ENCODE peak calls at places on chromosomes 4 and X, in seven cellular contexts. One of them, this sample, is unnamed.
A peak's percentile ranks its signal among the peaks of the same experiment; 100 is the strongest.

GRCh38 chr4:128663325-128663724 is 146.2 kb upstream of the JADE1 start:
- DNase-seq in left ventricle myocardium superior: no peak
- DNase-seq in GM04504: no peak
- DNase-seq in activated CD4-positive, alpha-beta T cell treated with anti-CD3 and anti-CD28 coated beads, Interleukin-2, amount 10 ng/mL, durations not matched to agents 7 days and 5 days: peak; percentile 13
- DNase-seq in NCI-H774: no peak
- DNase-seq in anterior cingulate cortex: no peak
- DNase-seq in glomerular endothelial cell: no peak
- DNase-seq in this sample: no peak

GRCh38 chr4:139208404-139208945 is 31.5 kb upstream of the ELF2 start:
- DNase-seq in GM04504: peak; percentile 93
- DNase-seq in NCI-H774: no peak
- DNase-seq in left ventricle myocardium superior: no peak
- DNase-seq in anterior cingulate cortex: no peak
- DNase-seq in glomerular endothelial cell: no peak
- DNase-seq in activated CD4-positive, alpha-beta T cell treated with anti-CD3 and anti-CD28 coated beads, Interleukin-2, amount 10 ng/mL, durations not matched to agents 7 days and 5 days: no peak
- DNase-seq in this sample: peak; percentile 25

GRCh38 chr4:4440333-4441061 is 53.6 kb downstream of the NSG1 start:
- DNase-seq in left ventricle myocardium superior: no peak
- DNase-seq in activated CD4-positive, alpha-beta T cell treated with anti-CD3 and anti-CD28 coated beads, Interleukin-2, amount 10 ng/mL, durations not matched to agents 7 days and 5 days: no peak
- DNase-seq in NCI-H774: no peak
- DNase-seq in GM04504: no peak
- DNase-seq in glomerular endothelial cell: no peak
- DNase-seq in anterior cingulate cortex: no peak
- DNase-seq in this sample: no peak

GRCh38 chrX:19886888-19887531 is 390 bp downstream of the SH3KBP1 start:
- DNase-seq in left ventricle myocardium superior: peak; percentile 54
- DNase-seq in GM04504: no peak
- DNase-seq in glomerular endothelial cell: no peak
- DNase-seq in anterior cingulate cortex: no peak
- DNase-seq in NCI-H774: no peak
- DNase-seq in activated CD4-positive, alpha-beta T cell treated with anti-CD3 and anti-CD28 coated beads, Interleukin-2, amount 10 ng/mL, durations not matched to agents 7 days and 5 days: peak; percentile 12
- DNase-seq in this sample: no peak

GRCh38 chr4:173793937-173794510 is 264.0 kb upstream of the HAND2 start:
- DNase-seq in anterior cingulate cortex: no peak
- DNase-seq in GM04504: no peak
- DNase-seq in activated CD4-positive, alpha-beta T cell treated with anti-CD3 and anti-CD28 coated beads, Interleukin-2, amount 10 ng/mL, durations not matched to agents 7 days and 5 days: no peak
- DNase-seq in left ventricle myocardium superior: no peak
- DNase-seq in glomerular endothelial cell: no peak
- DNase-seq in NCI-H774: no peak
- DNase-seq in this sample: no peak

GRCh38 chr4:107708225-107708624 is 11.8 kb downstream of the PAPSS1 start:
- DNase-seq in left ventricle myocardium superior: no peak
- DNase-seq in NCI-H774: no peak
- DNase-seq in glomerular endothelial cell: no peak
- DNase-seq in activated CD4-positive, alpha-beta T cell treated with anti-CD3 and anti-CD28 coated beads, Interleukin-2, amount 10 ng/mL, durations not matched to agents 7 days and 5 days: no peak
- DNase-seq in anterior cingulate cortex: no peak
- DNase-seq in GM04504: no peak
- DNase-seq in this sample: no peak

GRCh38 chrX:84909151-84909550 is 94.5 kb upstream of the APOOL start:
- DNase-seq in glomerular endothelial cell: no peak
- DNase-seq in anterior cingulate cortex: no peak
- DNase-seq in NCI-H774: no peak
- DNase-seq in GM04504: no peak
- DNase-seq in left ventricle myocardium superior: no peak
- DNase-seq in activated CD4-positive, alpha-beta T cell treated with anti-CD3 and anti-CD28 coated beads, Interleukin-2, amount 10 ng/mL, durations not matched to agents 7 days and 5 days: no peak
- DNase-seq in this sample: no peak

GRCh38 chrX:150355898-150356297 is 7.2 kb upstream of the MAMLD1 start:
- DNase-seq in glomerular endothelial cell: no peak
- DNase-seq in NCI-H774: no peak
- DNase-seq in left ventricle myocardium superior: no peak
- DNase-seq in activated CD4-positive, alpha-beta T cell treated with anti-CD3 and anti-CD28 coated beads, Interleukin-2, amount 10 ng/mL, durations not matched to agents 7 days and 5 days: no peak
- DNase-seq in GM04504: no peak
- DNase-seq in anterior cingulate cortex: no peak
- DNase-seq in this sample: no peak

GRCh38 chr4:89056953-89057398 is at the start of gene FAM13A:
- DNase-seq in activated CD4-positive, alpha-beta T cell treated with anti-CD3 and anti-CD28 coated beads, Interleukin-2, amount 10 ng/mL, durations not matched to agents 7 days and 5 days: no peak
- DNase-seq in GM04504: peak; percentile 78
- DNase-seq in NCI-H774: no peak
- DNase-seq in glomerular endothelial cell: peak; percentile 82
- DNase-seq in left ventricle myocardium superior: peak; percentile 72
- DNase-seq in anterior cingulate cortex: peak; percentile 66
- DNase-seq in this sample: peak; percentile 69

GRCh38 chr4:183349673-183350072 is 27.4 kb upstream of the CLDN24 start:
- DNase-seq in glomerular endothelial cell: no peak
- DNase-seq in GM04504: peak; percentile 89
- DNase-seq in activated CD4-positive, alpha-beta T cell treated with anti-CD3 and anti-CD28 coated beads, Interleukin-2, amount 10 ng/mL, durations not matched to agents 7 days and 5 days: no peak
- DNase-seq in NCI-H774: no peak
- DNase-seq in left ventricle myocardium superior: no peak
- DNase-seq in anterior cingulate cortex: no peak
- DNase-seq in this sample: no peak

GRCh38 chr4:93829531-93830089 is 1.1 kb downstream of the ATOH1 start:
- DNase-seq in GM04504: no peak
- DNase-seq in anterior cingulate cortex: no peak
- DNase-seq in activated CD4-positive, alpha-beta T cell treated with anti-CD3 and anti-CD28 coated beads, Interleukin-2, amount 10 ng/mL, durations not matched to agents 7 days and 5 days: no peak
- DNase-seq in glomerular endothelial cell: no peak
- DNase-seq in left ventricle myocardium superior: no peak
- DNase-seq in NCI-H774: no peak
- DNase-seq in this sample: no peak

GRCh38 chrX:9767375-9767774 is 1.7 kb upstream of the GPR143 start:
- DNase-seq in left ventricle myocardium superior: no peak
- DNase-seq in NCI-H774: no peak
- DNase-seq in glomerular endothelial cell: no peak
- DNase-seq in anterior cingulate cortex: no peak
- DNase-seq in activated CD4-positive, alpha-beta T cell treated with anti-CD3 and anti-CD28 coated beads, Interleukin-2, amount 10 ng/mL, durations not matched to agents 7 days and 5 days: no peak
- DNase-seq in GM04504: no peak
- DNase-seq in this sample: no peak

GRCh38 chr4:101155368-101155767 is 192.0 kb downstream of the PPP3CA start:
- DNase-seq in glomerular endothelial cell: no peak
- DNase-seq in NCI-H774: no peak
- DNase-seq in activated CD4-positive, alpha-beta T cell treated with anti-CD3 and anti-CD28 coated beads, Interleukin-2, amount 10 ng/mL, durations not matched to agents 7 days and 5 days: no peak
- DNase-seq in anterior cingulate cortex: no peak
- DNase-seq in left ventricle myocardium superior: no peak
- DNase-seq in GM04504: peak; percentile 48
- DNase-seq in this sample: no peak

GRCh38 chr4:7210818-7211217 is 18.5 kb downstream of the SORCS2 start:
- DNase-seq in GM04504: peak; percentile 61
- DNase-seq in left ventricle myocardium superior: no peak
- DNase-seq in glomerular endothelial cell: no peak
- DNase-seq in anterior cingulate cortex: no peak
- DNase-seq in activated CD4-positive, alpha-beta T cell treated with anti-CD3 and anti-CD28 coated beads, Interleukin-2, amount 10 ng/mL, durations not matched to agents 7 days and 5 days: no peak
- DNase-seq in NCI-H774: no peak
- DNase-seq in this sample: no peak

GRCh38 chr4:118879409-118879808 is 9.2 kb upstream of the SYNPO2 start:
- DNase-seq in GM04504: no peak
- DNase-seq in activated CD4-positive, alpha-beta T cell treated with anti-CD3 and anti-CD28 coated beads, Interleukin-2, amount 10 ng/mL, durations not matched to agents 7 days and 5 days: no peak
- DNase-seq in anterior cingulate cortex: no peak
- DNase-seq in glomerular endothelial cell: no peak
- DNase-seq in left ventricle myocardium superior: no peak
- DNase-seq in NCI-H774: no peak
- DNase-seq in this sample: no peak

GRCh38 chr4:2436301-2436700 is 17.5 kb downstream of the CFAP99 start:
- DNase-seq in anterior cingulate cortex: peak; percentile 65
- DNase-seq in NCI-H774: no peak
- DNase-seq in left ventricle myocardium superior: peak; percentile 24
- DNase-seq in glomerular endothelial cell: no peak
- DNase-seq in GM04504: peak; percentile 19
- DNase-seq in activated CD4-positive, alpha-beta T cell treated with anti-CD3 and anti-CD28 coated beads, Interleukin-2, amount 10 ng/mL, durations not matched to agents 7 days and 5 days: no peak
- DNase-seq in this sample: peak; percentile 1

GRCh38 chr4:61200991-61201526 is 933 bp downstream of the ADGRL3 start:
- DNase-seq in activated CD4-positive, alpha-beta T cell treated with anti-CD3 and anti-CD28 coated beads, Interleukin-2, amount 10 ng/mL, durations not matched to agents 7 days and 5 days: no peak
- DNase-seq in anterior cingulate cortex: peak; percentile 52
- DNase-seq in GM04504: no peak
- DNase-seq in left ventricle myocardium superior: peak; percentile 54
- DNase-seq in glomerular endothelial cell: peak; percentile 2
- DNase-seq in NCI-H774: no peak
- DNase-seq in this sample: peak; percentile 44